ENCODE peak calls at places on chromosomes 2 and 18, in nine cellular contexts. G is body of pancreas, V is AG10803, Y is GM12878, F is psoas muscle, U is heart left ventricle, A is fibroblast of lung, O is epithelial cell of esophagus, H is A549. W is an unnamed sample.

GRCh38 chr2:72678036-72678435 is 147.8 kb downstream of the EXOC6B start:
- DNase-seq in G (no peak), V (peak), Y (no peak), F (no peak), U (no peak), A (no peak), O (no peak), H (no peak), W (no peak)

GRCh38 chr2:50116611-50117010 is 915.3 kb downstream of the NRXN1 start:
- DNase-seq in G (no peak), V (no peak), Y (no peak), F (no peak), U (no peak), A (no peak), O (no peak), H (no peak), W (no peak)

GRCh38 chr18:28916436-28916835 is 739.5 kb upstream of the CDH2 start:
- DNase-seq in G (no peak), V (no peak), Y (no peak), F (no peak), U (no peak), A (no peak), O (no peak), H (no peak), W (no peak)

GRCh38 chr2:232609607-232610006 is 23.8 kb upstream of the EFHD1 start:
- DNase-seq in G (no peak), V (no peak), Y (no peak), F (no peak), U (no peak), A (no peak), O (no peak), H (no peak), W (no peak)

GRCh38 chr18:79763407-79763806 is 34.3 kb upstream of the KCNG2 start:
- DNase-seq in G (no peak), V (peak), Y (no peak), F (no peak), U (no peak), A (no peak), O (no peak), H (no peak), W (no peak)

GRCh38 chr2:186696804-186697203 is 2.9 kb downstream of the FAM171B start:
- DNase-seq in G (no peak), V (no peak), Y (no peak), F (no peak), U (no peak), A (no peak), O (no peak), H (no peak), W (no peak)

GRCh38 chr2:181393472-181393871 is 63.7 kb upstream of the ITGA4 start:
- DNase-seq in G (no peak), V (peak), Y (no peak), F (no peak), U (no peak), A (peak), O (peak), H (peak), W (peak)

GRCh38 chr2:67867735-67868134 is 195.1 kb downstream of the C1D start:
- DNase-seq in G (no peak), V (peak), Y (no peak), F (no peak), U (no peak), A (peak), O (peak), H (no peak), W (peak)

GRCh38 chr2:84393829-84394228 is 65.3 kb downstream of the SUCLG1 start:
- DNase-seq in G (no peak), V (peak), Y (no peak), F (no peak), U (no peak), A (no peak), O (no peak), H (no peak), W (no peak)

GRCh38 chr2:27627963-27628766 is 647 bp downstream of the CCDC121 start:
- DNase-seq in G (peak), V (peak), Y (no peak), F (no peak), U (peak), A (peak), O (peak), H (peak), W (peak)

GRCh38 chr2:114293355-114293754 is 149.1 kb upstream of the DPP10 start:
- DNase-seq in G (no peak), V (no peak), Y (no peak), F (no peak), U (no peak), A (no peak), O (no peak), H (no peak), W (no peak)

GRCh38 chr2:30769891-30770462 is 37.3 kb downstream of the CAPN13 start:
- DNase-seq in G (no peak), V (no peak), Y (no peak), F (no peak), U (no peak), A (no peak), O (no peak), H (no peak), W (no peak)

GRCh38 chr2:25561136-25561850 is 112.1 kb downstream of the DTNB start:
- DNase-seq in G (no peak), V (no peak), Y (no peak), F (no peak), U (no peak), A (no peak), O (no peak), H (no peak), W (no peak)

GRCh38 chr2:190846746-190847145 is 33.9 kb upstream of the GLS start:
- DNase-seq in G (no peak), V (no peak), Y (no peak), F (no peak), U (no peak), A (no peak), O (peak), H (peak), W (no peak)

GRCh38 chr18:73663581-73663980 is 484.1 kb downstream of the FBXO15 start:
- DNase-seq in G (no peak), V (no peak), Y (no peak), F (no peak), U (no peak), A (no peak), O (no peak), H (no peak), W (no peak)

GRCh38 chr2:98880266-98881152 is 55.5 kb downstream of the CRACDL start:
- DNase-seq in G (no peak), V (no peak), Y (no peak), F (no peak), U (no peak), A (no peak), O (no peak), H (no peak), W (no peak)

GRCh38 chr18:2846241-2846637 is 567 bp upstream of the EMILIN2 start:
- DNase-seq in G (no peak), V (peak), Y (no peak), F (peak), U (no peak), A (peak), O (no peak), H (no peak), W (no peak)

GRCh38 chr2:233006648-233007047 is 6.4 kb downstream of the NGEF start:
- DNase-seq in G (no peak), V (no peak), Y (no peak), F (no peak), U (no peak), A (no peak), O (no peak), H (no peak), W (no peak)

GRCh38 chr2:83478037-83478436 is 981.0 kb downstream of the SUCLG1 start:
- DNase-seq in G (no peak), V (no peak), Y (no peak), F (no peak), U (no peak), A (no peak), O (no peak), H (no peak), W (no peak)

GRCh38 chr2:159942149-159942548 is 120.3 kb downstream of the PLA2R1 start:
- DNase-seq in G (no peak), V (peak), Y (no peak), F (no peak), U (no peak), A (peak), O (no peak), H (no peak), W (peak)

GRCh38 chr2:136381245-136381644 is 263.3 kb upstream of the CXCR4 start:
- DNase-seq in G (no peak), V (no peak), Y (no peak), F (no peak), U (no peak), A (no peak), O (no peak), H (no peak), W (no peak)

GRCh38 chr2:173652311-173652710 is 297.6 kb downstream of the CDCA7 start:
- DNase-seq in G (no peak), V (peak), Y (no peak), F (no peak), U (no peak), A (peak), O (peak), H (peak), W (peak)

GRCh38 chr18:32093106-32093511 is 1.4 kb downstream of the RNF138 start:
- DNase-seq in G (peak), V (peak), Y (no peak), F (peak), U (peak), A (peak), O (peak), H (peak), W (peak)

GRCh38 chr2:9657083-9657482 is 26.3 kb upstream of the YWHAQ start:
- DNase-seq in G (no peak), V (no peak), Y (no peak), F (no peak), U (no peak), A (no peak), O (no peak), H (no peak), W (no peak)

GRCh38 chr18:183769-184168 is 25.4 kb downstream of the USP14 start:
- DNase-seq in G (no peak), V (peak), Y (no peak), F (no peak), U (no peak), A (peak), O (no peak), H (no peak), W (no peak)

GRCh38 chr2:148490840-148491439 is 153.6 kb upstream of the EPC2 start:
- DNase-seq in G (no peak), V (no peak), Y (no peak), F (no peak), U (no peak), A (no peak), O (no peak), H (no peak), W (no peak)

GRCh38 chr2:120483355-120483754 is 137.4 kb downstream of the INHBB start:
- DNase-seq in G (no peak), V (no peak), Y (no peak), F (peak), U (no peak), A (no peak), O (no peak), H (no peak), W (no peak)

GRCh38 chr2:237911363-237912017 is 52.1 kb downstream of the RAMP1 start:
- DNase-seq in G (no peak), V (no peak), Y (no peak), F (no peak), U (peak), A (no peak), O (no peak), H (no peak), W (no peak)

GRCh38 chr2:46134531-46135229 is 162.5 kb upstream of the EPAS1 start:
- DNase-seq in G (peak), V (peak), Y (no peak), F (peak), U (peak), A (peak), O (peak), H (no peak), W (peak)

GRCh38 chr18:35378206-35378795 is 1.2 kb upstream of the ZNF396 start:
- DNase-seq in G (no peak), V (peak), Y (no peak), F (no peak), U (no peak), A (no peak), O (peak), H (no peak), W (peak)

GRCh38 chr2:105177546-105178254 is 63.8 kb upstream of the GPR45 start:
- DNase-seq in G (no peak), V (no peak), Y (no peak), F (no peak), U (no peak), A (no peak), O (no peak), H (no peak), W (no peak)

GRCh38 chr2:58702302-58702696 is 461.2 kb upstream of the FANCL start:
- DNase-seq in G (peak), V (no peak), Y (no peak), F (no peak), U (no peak), A (no peak), O (peak), H (no peak), W (peak)

GRCh38 chr2:95333888-95334338 is 36.8 kb downstream of the KCNIP3 start:
- DNase-seq in G (peak), V (peak), Y (no peak), F (peak), U (peak), A (peak), O (peak), H (no peak), W (peak)

GRCh38 chr2:60822987-60823386 is 58.4 kb upstream of the REL start:
- DNase-seq in G (no peak), V (no peak), Y (no peak), F (no peak), U (no peak), A (no peak), O (no peak), H (no peak), W (no peak)

GRCh38 chr18:10805587-10806088 is 279.8 kb downstream of the NAPG start:
- DNase-seq in G (no peak), V (no peak), Y (no peak), F (no peak), U (no peak), A (no peak), O (no peak), H (no peak), W (no peak)

GRCh38 chr2:84441036-84441435 is 18.0 kb downstream of the SUCLG1 start:
- DNase-seq in G (no peak), V (no peak), Y (no peak), F (no peak), U (no peak), A (peak), O (no peak), H (no peak), W (no peak)

GRCh38 chr18:22563098-22563707 is 145.5 kb upstream of the CTAGE1 start:
- DNase-seq in G (peak), V (peak), Y (peak), F (no peak), U (no peak), A (peak), O (peak), H (peak), W (peak)

GRCh38 chr18:33440384-33441043 is at the start of gene CCDC178:
- DNase-seq in G (peak), V (no peak), Y (no peak), F (peak), U (peak), A (peak), O (no peak), H (peak), W (peak)

GRCh38 chr2:72289283-72289682 is 141.6 kb upstream of the CYP26B1 start:
- DNase-seq in G (no peak), V (peak), Y (no peak), F (no peak), U (no peak), A (peak), O (peak), H (no peak), W (peak)

GRCh38 chr18:74522635-74523548 is 11.4 kb upstream of the CNDP1 start:
- DNase-seq in G (no peak), V (no peak), Y (no peak), F (no peak), U (no peak), A (peak), O (no peak), H (no peak), W (no peak)

GRCh38 chr2:239930378-239930777 is 94.8 kb downstream of the NDUFA10 start:
- DNase-seq in G (no peak), V (no peak), Y (no peak), F (peak), U (peak), A (no peak), O (no peak), H (no peak), W (no peak)
- TF ChIP-seq CTCF in G (no peak), V (no peak), Y (no peak), F (no peak), U (no peak), A (no peak), O (no peak), H (no peak), W (no peak)

DNA sequence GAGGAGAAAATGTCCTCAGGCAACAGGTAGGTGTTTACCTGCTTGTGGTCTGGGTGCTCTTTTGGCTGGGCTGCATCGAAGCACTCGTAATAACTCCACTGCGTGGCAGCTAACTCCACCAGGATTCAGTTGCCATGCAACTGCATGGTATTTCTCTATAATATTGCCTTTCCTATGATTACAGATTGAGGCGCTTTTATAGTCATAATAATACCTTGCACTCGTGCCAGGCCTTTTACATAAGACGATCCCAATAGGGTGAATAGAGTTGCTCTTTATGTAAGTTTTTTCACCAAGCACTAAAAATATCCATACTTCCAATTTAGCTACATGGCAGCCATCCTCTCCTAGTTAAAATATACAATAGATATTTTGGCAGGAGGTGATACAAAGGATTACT is 19.6 kb upstream of the NYAP2 start:
- DNase-seq in G (no peak), V (no peak), Y (no peak), F (no peak), U (no peak), A (no peak), O (no peak), H (no peak), W (no peak)
- H3K4me3 ChIP-seq in G (no peak), V (no peak), Y (no peak), F (no peak), U (no peak), A (no peak), O (no peak), H (no peak), W (no peak)

GRCh38 chr18:65567372-65567771 is 183.4 kb upstream of the CDH7 start:
- DNase-seq in G (no peak), V (no peak), Y (no peak), F (no peak), U (no peak), A (no peak), O (peak), H (no peak), W (peak)
- TF ChIP-seq CTCF in G (no peak), V (no peak), Y (peak), F (no peak), U (no peak), A (no peak), O (peak), H (no peak), W (no peak)

GRCh38 chr2:16165518-16166326 is 225.4 kb downstream of the MYCN start:
- DNase-seq in G (no peak), V (no peak), Y (no peak), F (no peak), U (no peak), A (no peak), O (no peak), H (no peak), W (no peak)

GRCh38 chr2:16168506-16169264 is 228.3 kb downstream of the MYCN start:
- DNase-seq in G (no peak), V (no peak), Y (no peak), F (no peak), U (no peak), A (no peak), O (no peak), H (no peak), W (no peak)

GRCh38 chr2:16169381-16169960 is 229.1 kb downstream of the MYCN start:
- DNase-seq in G (no peak), V (no peak), Y (no peak), F (no peak), U (no peak), A (no peak), O (no peak), H (no peak), W (no peak)

GRCh38 chr2:16167471-16168426 is 227.4 kb downstream of the MYCN start:
- DNase-seq in G (no peak), V (no peak), Y (no peak), F (no peak), U (no peak), A (no peak), O (no peak), H (no peak), W (no peak)

DNA sequence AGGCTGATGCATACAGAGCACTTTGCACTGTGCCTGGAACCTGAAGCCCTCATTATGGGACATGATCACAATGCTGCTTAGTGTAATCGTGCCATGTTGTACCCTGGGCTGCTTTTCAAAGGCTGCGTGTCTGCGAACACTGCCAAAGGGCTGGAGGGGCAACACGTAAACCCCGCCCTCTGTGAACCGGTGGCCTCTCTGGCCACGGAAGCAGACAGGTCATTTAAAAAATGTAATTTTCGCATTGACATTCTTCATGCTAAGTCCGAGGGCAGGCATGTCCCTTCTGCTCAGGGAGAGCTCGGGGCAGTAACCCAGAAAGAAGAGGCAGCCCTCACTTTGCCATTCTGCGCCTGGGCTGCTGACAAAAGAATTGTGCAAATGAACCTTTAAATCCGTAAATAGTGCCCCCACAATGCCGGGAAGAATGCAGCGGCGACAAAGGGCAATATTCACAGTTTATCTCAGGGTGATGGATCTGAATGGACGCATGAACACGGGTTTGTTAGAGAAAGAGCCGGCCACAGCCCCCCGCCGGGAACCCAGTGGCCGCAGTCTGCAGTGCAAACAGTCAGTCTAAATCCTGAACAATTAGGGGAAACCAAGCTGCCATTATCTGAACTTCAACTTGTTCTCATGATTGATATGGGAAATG is 226.1 kb downstream of the MYCN start:
- DNase-seq in G (no peak), V (no peak), Y (no peak), F (no peak), U (no peak), A (no peak), O (no peak), H (no peak), W (no peak)
- H3K4me3 ChIP-seq in G (no peak), V (no peak), Y (no peak), F (no peak), U (no peak), A (no peak), O (no peak), H (no peak), W (no peak)

GRCh38 chr2:20642026-20642971 is 8.6 kb downstream of the HS1BP3 start:
- DNase-seq in G (peak), V (peak), Y (no peak), F (peak), U (peak), A (peak), O (peak), H (peak), W (peak)
- TF ChIP-seq CTCF in G (peak), V (peak), Y (peak), F (peak), U (peak), A (peak), O (peak), H (peak), W (peak)

GRCh38 chr2:235498556-235499305 is 4.9 kb downstream of the AGAP1 start:
- DNase-seq in G (peak), V (no peak), Y (no peak), F (no peak), U (no peak), A (no peak), O (no peak), H (no peak), W (no peak)

GRCh38 chr2:235501663-235502009 is 7.8 kb downstream of the AGAP1 start:
- DNase-seq in G (no peak), V (no peak), Y (no peak), F (no peak), U (no peak), A (no peak), O (no peak), H (no peak), W (no peak)

GRCh38 chr2:235500110-235500760 is 6.4 kb downstream of the AGAP1 start:
- DNase-seq in G (no peak), V (no peak), Y (no peak), F (no peak), U (no peak), A (no peak), O (no peak), H (no peak), W (no peak)

GRCh38 chr2:235499306-235499812 is 5.5 kb downstream of the AGAP1 start:
- DNase-seq in G (no peak), V (no peak), Y (no peak), F (no peak), U (no peak), A (no peak), O (no peak), H (no peak), W (no peak)

GRCh38 chr2:235500761-235501662 is 7.2 kb downstream of the AGAP1 start:
- DNase-seq in G (no peak), V (peak), Y (no peak), F (no peak), U (no peak), A (peak), O (peak), H (peak), W (peak)
- H3K4me3 ChIP-seq in G (no peak), V (no peak), Y (no peak), F (no peak), U (peak), A (no peak), O (no peak), H (no peak), W (no peak)